ENCODE peak calls at places on chromosome 16, in five cellular contexts. U, P, O, D and C are unnamed samples.

GRCh38 chr16:17321824-17322223 is 148.9 kb downstream of the XYLT1 start:
- DNase-seq in P (no peak), O (no peak), D (no peak), U (no peak), C (no peak)

GRCh38 chr16:86778108-86778745 is 199.9 kb downstream of the FOXL1 start:
- DNase-seq in U (no peak), D (no peak), P (no peak), O (no peak), C (no peak)

GRCh38 chr16:47928008-47928407 is 227.8 kb downstream of the ABCC12 start:
- DNase-seq in U (peak), D (no peak), P (no peak), O (no peak), C (no peak)

GRCh38 chr16:912684-913613 is 57.8 kb downstream of the LMF1 start:
- DNase-seq in U (no peak), D (no peak), O (no peak), P (no peak), C (peak)

GRCh38 chr16:53893731-53894435 is 189.9 kb downstream of the FTO start:
- DNase-seq in P (peak), D (no peak), O (no peak), U (no peak), C (no peak)

GRCh38 chr16:25155553-25156460 is 44.3 kb downstream of the LCMT1 start:
- DNase-seq in U (no peak), O (no peak), P (no peak), D (no peak), C (no peak)

GRCh38 chr16:79261461-79261860 is 339.1 kb downstream of the MAF start:
- DNase-seq in O (peak), U (peak), D (peak), P (no peak), C (peak)

GRCh38 chr16:19660432-19660831 is 57.6 kb downstream of the KNOP1 start:
- DNase-seq in D (no peak), O (no peak), P (no peak), U (no peak), C (no peak)

GRCh38 chr16:52251495-52251894 is 295.4 kb downstream of the TOX3 start:
- DNase-seq in D (no peak), O (no peak), P (no peak), U (no peak), C (no peak)

GRCh38 chr16:26569793-26570192 is 496.9 kb upstream of the C16orf82 start:
- DNase-seq in O (no peak), U (peak), D (no peak), P (no peak), C (no peak)

DNA sequence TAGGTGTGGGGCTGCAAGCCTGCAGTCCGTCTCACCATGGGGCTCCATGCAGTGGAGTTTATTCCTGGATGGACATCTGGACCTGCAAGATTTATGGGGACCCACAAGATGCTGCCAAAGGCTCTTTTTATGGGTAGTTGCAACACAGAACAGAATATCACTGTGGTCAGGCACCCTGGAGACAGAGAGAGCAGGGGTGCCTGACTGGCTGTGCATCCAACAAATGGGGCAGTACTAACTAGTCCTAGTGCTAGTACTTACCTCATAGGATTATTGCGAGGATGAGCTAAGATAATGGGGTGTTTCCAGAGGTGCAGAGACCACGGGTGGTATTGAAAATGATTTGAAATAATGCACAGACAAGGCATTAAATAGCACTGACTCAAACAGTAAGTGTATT is 42.4 kb upstream of the MMP2 start:
- DNase-seq in O (no peak), P (no peak), D (no peak), U (no peak), C (no peak)
- H3K27ac ChIP-seq in O (no peak), P (no peak), D (no peak), U (no peak), C (no peak)

DNA sequence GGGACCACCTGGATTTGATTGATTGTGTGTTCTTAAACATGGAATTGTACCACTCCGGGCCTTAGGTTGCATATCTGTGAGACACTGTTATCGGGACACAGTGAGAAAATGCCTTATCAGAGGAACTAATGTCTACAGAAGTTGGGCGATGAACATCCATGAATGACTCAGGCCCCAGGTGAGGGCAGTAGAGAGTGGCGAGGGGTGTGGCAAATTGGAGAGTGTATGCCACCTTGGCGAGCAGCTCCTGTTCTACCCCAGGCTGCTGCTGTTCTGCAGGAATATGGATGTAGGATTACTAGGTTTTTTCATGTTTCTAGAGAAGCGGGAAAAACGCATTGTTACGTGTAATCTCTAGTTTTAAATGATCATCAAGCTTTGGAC is 38.8 kb downstream of the CLEC16A start:
- DNase-seq in P (no peak), U (no peak), D (no peak), O (no peak), C (no peak)
- TF ChIP-seq CTCF in P (no peak), U (peak), D (no peak), O (no peak), C (no peak)

GRCh38 chr16:11283820-11284248 is 2.7 kb upstream of the PRM1 start:
- DNase-seq in U (no peak), D (no peak), P (no peak), O (no peak), C (no peak)
- H3K27ac ChIP-seq in U (no peak), D (no peak), P (no peak), O (no peak), C (no peak)

DNA sequence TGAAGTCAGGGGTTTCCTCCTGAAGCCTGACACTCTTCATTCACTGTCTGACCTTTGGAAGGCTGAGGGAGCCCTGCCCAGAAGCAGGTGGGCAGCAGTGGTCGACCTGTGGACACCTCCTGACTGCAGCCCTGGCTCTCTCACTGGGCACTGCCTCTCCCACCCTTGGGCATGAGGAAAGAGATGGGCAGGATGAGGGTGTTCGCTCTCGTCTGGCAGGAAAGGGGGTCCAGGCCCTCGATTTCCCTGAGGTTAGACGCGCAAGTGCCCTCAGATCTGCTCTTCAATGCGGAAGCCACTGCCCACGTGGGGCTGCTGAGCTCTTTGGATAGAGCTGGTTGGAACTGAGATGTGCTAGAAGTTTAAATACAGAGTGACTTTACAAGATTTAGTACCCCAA is 171.9 kb downstream of the AHSP start:
- DNase-seq in U (no peak), P (no peak), D (no peak), O (no peak), C (no peak)
- TF ChIP-seq CTCF in U (no peak), P (no peak), D (no peak), O (no peak), C (no peak)

GRCh38 chr16:12203780-12204351 is 227.3 kb downstream of the SNX29 start:
- DNase-seq in U (no peak), P (no peak), D (no peak), O (no peak), C (no peak)

GRCh38 chr16:12201216-12201615 is 224.7 kb downstream of the SNX29 start:
- DNase-seq in U (no peak), P (no peak), D (no peak), O (no peak), C (no peak)

GRCh38 chr16:12201863-12202262 is 225.3 kb downstream of the SNX29 start:
- DNase-seq in P (no peak), U (no peak), D (no peak), O (no peak), C (no peak)

GRCh38 chr16:12195296-12195695 is 218.8 kb downstream of the SNX29 start:
- DNase-seq in U (no peak), P (no peak), D (no peak), O (no peak), C (no peak)

DNA sequence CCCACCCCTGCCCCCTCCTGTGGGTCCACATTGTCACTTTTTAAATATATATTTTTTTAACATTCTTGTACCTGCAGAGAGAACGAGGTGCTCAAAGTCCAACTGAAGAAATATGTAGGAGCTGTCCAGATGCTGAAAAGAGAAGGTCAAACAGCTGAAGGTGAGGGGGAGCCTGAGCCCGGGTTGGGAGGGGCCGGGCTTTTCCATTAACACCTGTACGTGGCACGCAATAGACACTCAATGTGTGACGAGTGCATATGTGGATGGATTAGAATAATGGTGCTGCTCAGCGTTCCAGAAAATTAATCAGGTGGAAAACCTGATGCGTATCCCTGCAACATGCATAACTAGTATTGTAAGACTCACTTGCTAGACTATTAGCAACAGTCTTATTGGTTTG is 223.0 kb downstream of the SNX29 start:
- DNase-seq in P (no peak), D (no peak), O (no peak), U (no peak), C (no peak)
- H3K27ac ChIP-seq in P (no peak), D (no peak), O (no peak), U (no peak), C (no peak)

GRCh38 chr16:85428899-85429775 is 184.0 kb upstream of the GSE1 start:
- DNase-seq in D (peak), U (no peak), P (no peak), O (no peak), C (peak)
- TF ChIP-seq CTCF in D (no peak), U (peak), P (no peak), O (no peak), C (no peak)

GRCh38 chr16:73912850-73913249 is 383.8 kb upstream of the PSMD7 start:
- DNase-seq in D (no peak), P (no peak), O (no peak), U (no peak), C (no peak)
- H3K27ac ChIP-seq in D (no peak), P (no peak), O (no peak), U (no peak), C (no peak)

GRCh38 chr16:8087597-8088279 is 502.6 kb downstream of the TMEM114 start:
- DNase-seq in D (no peak), O (no peak), U (no peak), P (no peak), C (no peak)

GRCh38 chr16:8094696-8095095 is 495.6 kb downstream of the TMEM114 start:
- DNase-seq in P (no peak), O (no peak), D (no peak), U (no peak), C (no peak)

GRCh38 chr16:8088820-8089338 is 501.4 kb downstream of the TMEM114 start:
- DNase-seq in U (no peak), D (no peak), P (no peak), O (no peak), C (no peak)
- TF ChIP-seq CTCF in U (no peak), D (no peak), P (no peak), O (no peak), C (no peak)

GRCh38 chr16:69814561-69814960 is 52.4 kb downstream of the WWP2 start:
- DNase-seq in P (no peak), D (no peak), O (no peak), U (no peak), C (no peak)
- H3K27ac ChIP-seq in P (no peak), D (no peak), O (no peak), U (no peak), C (peak)